ENCODE peak calls at places on chromosomes 7 and 10, in seven cellular contexts. I is stimulated activated CD4-positive, alpha-beta T cell treated with anti-CD3 and anti-CD28 coated beads, Interleukin-12 subunit alpha, Interleukin-12 subunit beta, amount 100 ng/mL, for 4 hours; T is HEK293T; Q is non-pigmented ciliary epithelial cell; R is stimulated activated naive CD4-positive, alpha-beta T cell; L is activated CD8-positive, alpha-beta memory T cell treated with anti-CD3 and anti-CD28 coated beads, Interleukin-2, amount 10 ng/mL, durations not matched to agents 7 days and 5 days; U is NCI-H2081 treated with DMSO at 0.1 percent for 48 hours. S is an unnamed sample.

GRCh38 chr10:45354261-45354660 is 19.8 kb upstream of the ALOX5 start:
- DNase-seq in I (no peak), U (no peak), T (no peak), Q (no peak), L (no peak), R (no peak), S (no peak)

GRCh38 chr10:79292789-79293746 is 54.2 kb upstream of the PPIF start:
- DNase-seq in Q (no peak), R (no peak), U (no peak), I (peak), L (peak), T (peak), S (no peak)

GRCh38 chr10:119252051-119252465 is 44.7 kb downstream of the GRK5 start:
- DNase-seq in U (no peak), L (no peak), T (no peak), Q (no peak), I (no peak), R (no peak), S (no peak)

GRCh38 chr7:76044375-76044774 is 3.4 kb downstream of the STYXL1 start:
- DNase-seq in U (no peak), L (no peak), I (no peak), T (no peak), Q (no peak), R (no peak), S (no peak)

GRCh38 chr10:109859221-109859620 is 64.1 kb downstream of the XPNPEP1 start:
- DNase-seq in R (no peak), U (no peak), I (no peak), L (no peak), Q (no peak), T (no peak), S (no peak)

GRCh38 chr7:37284805-37285211 is 163.9 kb downstream of the ELMO1 start:
- DNase-seq in L (peak), I (peak), Q (no peak), U (no peak), R (no peak), T (peak), S (no peak)

GRCh38 chr7:158263964-158264748 is 323.5 kb downstream of the PTPRN2 start:
- DNase-seq in R (no peak), U (no peak), I (no peak), Q (no peak), L (no peak), T (no peak), S (no peak)

GRCh38 chr10:124379609-124380193 is 39.0 kb downstream of the OAT start:
- DNase-seq in R (no peak), T (no peak), U (no peak), Q (no peak), L (no peak), I (no peak), S (no peak)